ENCODE peak calls at places on chromosomes 7 and 10, in nine cellular contexts. C, W, M, D, X, E, J, A and S are unnamed samples.

GRCh38 chr7:50664461-50664922 is 99.3 kb upstream of the DDC start:
- DNase-seq in W (no peak), M (peak; percentile 88), J (no peak), D (peak; percentile 84), X (peak; percentile 51), E (peak; percentile 83), A (no peak), C (no peak), S (no peak)

GRCh38 chr10:71270301-71270777 is 48.7 kb upstream of the SLC29A3 start:
- DNase-seq in D (peak; percentile 80), C (peak; percentile 74), X (peak; percentile 68), M (peak; percentile 77), A (no peak), J (no peak), W (no peak), E (peak; percentile 70), S (peak; percentile 65)

GRCh38 chr10:107831772-107832171 is 667.3 kb upstream of the SORCS1 start:
- DNase-seq in M (no peak), E (no peak), A (no peak), D (no peak), J (no peak), X (no peak), W (no peak), C (no peak), S (no peak)

GRCh38 chr7:115293628-115294236 is 371.8 kb downstream of the MDFIC start:
- DNase-seq in W (no peak), D (no peak), J (no peak), A (no peak), M (peak; percentile 2), E (peak; percentile 71), X (no peak), C (no peak), S (no peak)

GRCh38 chr7:4200546-4201094 is 481.5 kb upstream of the FOXK1 start:
- DNase-seq in C (no peak), X (no peak), D (no peak), M (no peak), A (peak; percentile 16), E (no peak), W (no peak), J (no peak), S (no peak)

GRCh38 chr10:24505759-24506158 is 217.9 kb downstream of the ARHGAP21 start:
- DNase-seq in A (no peak), C (no peak), J (no peak), D (peak; percentile 85), E (no peak), W (no peak), M (no peak), X (no peak), S (no peak)

GRCh38 chr7:110766874-110767273 is 324.1 kb upstream of the LRRN3 start:
- DNase-seq in C (no peak), M (no peak), X (no peak), D (no peak), A (no peak), J (no peak), E (no peak), W (no peak), S (no peak)

GRCh38 chr7:133486-133885 is 58.9 kb upstream of the FAM20C start:
- DNase-seq in X (no peak), M (no peak), E (no peak), W (no peak), A (no peak), D (no peak), C (no peak), J (no peak), S (no peak)

GRCh38 chr10:100717166-100717565 is 28.2 kb upstream of the PAX2 start:
- DNase-seq in M (no peak), J (no peak), W (no peak), C (no peak), D (no peak), E (no peak), X (no peak), A (no peak), S (no peak)

GRCh38 chr10:86191686-86192085 is 174.9 kb downstream of the GRID1 start:
- DNase-seq in C (no peak), X (no peak), D (no peak), E (no peak), W (no peak), M (no peak), A (no peak), J (no peak), S (no peak)